ENCODE peak calls at places on chromosomes 7 and 10, in five cellular contexts. R is stimulated activated CD4-positive, alpha-beta T cell treated with anti-CD3 and anti-CD28 coated beads, Interleukin-2, amount 100 ng/mL, for 24 hours; M is stimulated activated CD8-positive, alpha-beta memory T cell treated with anti-CD3 and anti-CD28 coated beads, Interleukin-12 subunit alpha, Interleukin-12 subunit beta, amount 100 ng/mL, for 4 hours; W is GF-D8; I is IMR-90. D is an unnamed sample.

GRCh38 chr7:47080816-47081215 is 501.1 kb downstream of the TNS3 start:
- DNase-seq in M (no peak), R (no peak), W (no peak), I (peak; percentile 73), D (no peak)

GRCh38 chr10:70191161-70191770 is 21.0 kb upstream of the SAR1A start:
- DNase-seq in I (peak; percentile 22), M (no peak), R (no peak), W (peak; percentile 9), D (no peak)

GRCh38 chr10:5945561-5946418 is 31.6 kb downstream of the IL15RA start:
- DNase-seq in W (peak; percentile 40), M (no peak), I (peak; percentile 97), R (no peak), D (no peak)

GRCh38 chr7:151793531-151793935 is 83.4 kb downstream of the PRKAG2 start:
- DNase-seq in M (no peak), R (no peak), W (no peak), I (no peak), D (no peak)

GRCh38 chr10:127122831-127123230 is 73.6 kb downstream of the INSYN2A start:
- DNase-seq in I (no peak), R (no peak), M (no peak), W (no peak), D (no peak)

GRCh38 chr10:74249865-74250264 is 98.8 kb downstream of the ADK start:
- DNase-seq in M (no peak), R (no peak), W (no peak), I (peak; percentile 62), D (no peak)

GRCh38 chr10:94224656-94225055 is 138.1 kb downstream of the NOC3L start:
- DNase-seq in R (no peak), I (peak; percentile 85), M (no peak), W (no peak), D (no peak)

GRCh38 chr10:13414855-13415254 is 66.8 kb upstream of the SEPHS1 start:
- DNase-seq in M (no peak), W (no peak), I (no peak), R (no peak), D (no peak)

GRCh38 chr10:133039107-133039822 is 48.5 kb upstream of the ADGRA1 start:
- DNase-seq in M (no peak), I (no peak), W (no peak), R (no peak), D (no peak)

GRCh38 chr10:93656155-93656554 is 43.8 kb downstream of the PDE6C start:
- DNase-seq in M (no peak), I (no peak), W (no peak), R (no peak), D (no peak)

GRCh38 chr10:99976886-99977391 is 32.8 kb downstream of the DNMBP start:
- DNase-seq in R (no peak), I (peak; percentile 92), M (no peak), W (no peak), D (no peak)

GRCh38 chr7:78939669-78940068 is 513.8 kb downstream of the MAGI2 start:
- DNase-seq in I (peak; percentile 78), M (no peak), R (no peak), W (no peak), D (no peak)

GRCh38 chr7:107560898-107561516 is 2.7 kb downstream of the COG5 start:
- DNase-seq in M (no peak), I (no peak), W (no peak), R (no peak), D (no peak)

GRCh38 chr10:89367529-89367928 is 10.3 kb upstream of the IFIT1B start:
- DNase-seq in I (no peak), W (no peak), R (no peak), M (no peak), D (no peak)

GRCh38 chr7:97117035-97117371 is 495 bp upstream of the SDHAF3 start:
- DNase-seq in M (no peak), W (no peak), R (no peak), I (no peak), D (no peak)

GRCh38 chr7:100369105-100369504 is 4.2 kb upstream of the PILRA start:
- DNase-seq in R (no peak), I (no peak), W (peak; percentile 93), M (peak; percentile 29), D (no peak)

GRCh38 chr10:81479316-81479715 is 395.7 kb upstream of the NRG3 start:
- DNase-seq in I (no peak), R (no peak), W (no peak), M (no peak), D (no peak)

GRCh38 chr7:5276611-5277010 is 6.1 kb upstream of the SLC29A4 start:
- DNase-seq in M (no peak), W (no peak), R (no peak), I (no peak), D (no peak)

GRCh38 chr7:102916426-102916825 is 3.6 kb downstream of the LRRC17 start:
- DNase-seq in W (no peak), M (no peak), I (peak; percentile 84), R (no peak), D (no peak)

GRCh38 chr10:93384006-93384405 is 98.1 kb downstream of the MYOF start:
- DNase-seq in I (no peak), W (no peak), M (no peak), R (no peak), D (no peak)

GRCh38 chr7:138645284-138645683 is 55.9 kb downstream of the SVOPL start:
- DNase-seq in W (no peak), I (no peak), M (no peak), R (no peak), D (no peak)

GRCh38 chr7:5692112-5692844 is 89.2 kb downstream of the RNF216 start:
- DNase-seq in I (peak; percentile 98), R (no peak), M (no peak), W (no peak), D (no peak)

GRCh38 chr10:114970515-114970914 is 32.5 kb downstream of the TRUB1 start:
- DNase-seq in R (no peak), I (peak; percentile 8), W (no peak), M (no peak), D (no peak)

GRCh38 chr7:4840097-4840501 is 21.7 kb downstream of the PAPOLB start:
- DNase-seq in I (no peak), W (no peak), R (no peak), M (no peak), D (no peak)

GRCh38 chr10:73131295-73131694 is 21.0 kb downstream of the NUDT13 start:
- DNase-seq in W (no peak), I (peak; percentile 4), M (no peak), R (no peak), D (no peak)

GRCh38 chr7:14095233-14095950 is 105.9 kb upstream of the ETV1 start:
- DNase-seq in R (no peak), W (no peak), M (no peak), I (no peak), D (no peak)

GRCh38 chr10:89373916-89374711 is 3.7 kb upstream of the IFIT1B start:
- DNase-seq in W (no peak), I (peak; percentile 94), R (no peak), M (no peak), D (no peak)